ENCODE peak calls at places on chromosomes 1 and 21, in seven cellular contexts. U is fibroblast of pulmonary artery, F is lung, Q is GM12865, M is breast epithelium, L is lower leg skin, W is right atrium auricular region. I is an unnamed sample.
A peak's percentile ranks its signal among the peaks of the same experiment; 100 is the strongest.

GRCh38 chr1:113975211-113975895 is 3.9 kb upstream of the OLFML3 start:
- DNase-seq in U (peak; percentile 44), F (no peak), Q (no peak), M (no peak), L (no peak), W (no peak), I (peak; percentile 44)

GRCh38 chr21:45308211-45309068 is 20.7 kb upstream of the POFUT2 start:
- DNase-seq in U (peak; percentile 74), F (no peak), Q (no peak), M (no peak), L (no peak), W (no peak), I (no peak)

GRCh38 chr1:172670791-172671190 is 11.9 kb downstream of the FASLG start:
- DNase-seq in U (no peak), F (no peak), Q (peak; percentile 49), M (no peak), L (no peak), W (no peak), I (no peak)

GRCh38 chr1:44327679-44328491 is 27.2 kb downstream of the ERI3 start:
- DNase-seq in U (peak; percentile 100), F (peak; percentile 90), Q (no peak), M (peak; percentile 91), L (peak; percentile 96), W (peak; percentile 95), I (peak; percentile 100)

GRCh38 chr1:27569506-27570382 is 34.2 kb downstream of the AHDC1 start:
- DNase-seq in U (no peak), F (no peak), Q (no peak), M (no peak), L (no peak), W (no peak), I (no peak)

GRCh38 chr1:78009836-78010235 is 5.1 kb downstream of the DNAJB4 start:
- DNase-seq in U (no peak), F (no peak), Q (no peak), M (no peak), L (no peak), W (no peak), I (no peak)

GRCh38 chr21:15722591-15723324 is 7.0 kb upstream of the USP25 start:
- DNase-seq in U (no peak), F (no peak), Q (no peak), M (no peak), L (no peak), W (no peak), I (no peak)

GRCh38 chr1:16615253-16616252 is 2.2 kb upstream of the NBPF1 start:
- DNase-seq in U (no peak), F (peak; percentile 36), Q (no peak), M (peak; percentile 53), L (peak; percentile 91), W (peak; percentile 63), I (no peak)

GRCh38 chr1:16175610-16176553 is 20.0 kb upstream of the EPHA2 start:
- DNase-seq in U (peak; percentile 87), F (peak; percentile 83), Q (no peak), M (peak; percentile 86), L (peak; percentile 96), W (peak; percentile 92), I (peak; percentile 90)

GRCh38 chr1:202240956-202241355 is 47.4 kb downstream of the LGR6 start:
- DNase-seq in U (no peak), F (no peak), Q (no peak), M (no peak), L (no peak), W (no peak), I (no peak)

GRCh38 chr1:42947965-42948732 is 10.5 kb downstream of the SLC2A1 start:
- DNase-seq in U (no peak), F (no peak), Q (peak; percentile 1), M (no peak), L (no peak), W (no peak), I (no peak)

GRCh38 chr1:204565617-204566582 is 49.7 kb downstream of the MDM4 start:
- DNase-seq in U (peak; percentile 81), F (no peak), Q (peak; percentile 88), M (peak; percentile 39), L (no peak), W (no peak), I (peak; percentile 57)

GRCh38 chr1:38783659-38784229 is 75.8 kb downstream of the RRAGC start:
- DNase-seq in U (no peak), F (no peak), Q (no peak), M (no peak), L (peak; percentile 70), W (peak; percentile 11), I (no peak)

GRCh38 chr1:203342192-203342940 is 8.6 kb downstream of the FMOD start:
- DNase-seq in U (peak; percentile 49), F (peak; percentile 53), Q (peak; percentile 52), M (no peak), L (no peak), W (peak; percentile 73), I (peak; percentile 65)

GRCh38 chr21:21722736-21723135 is 724.5 kb downstream of the NCAM2 start:
- DNase-seq in U (no peak), F (no peak), Q (no peak), M (no peak), L (no peak), W (no peak), I (no peak)

GRCh38 chr1:225882008-225882698 is at the start of gene TMEM63A:
- DNase-seq in U (peak; percentile 88), F (peak; percentile 94), Q (peak; percentile 92), M (peak; percentile 88), L (peak; percentile 98), W (peak; percentile 94), I (peak; percentile 93)

GRCh38 chr1:2890221-2890850 is 88.8 kb upstream of the TTC34 start:
- DNase-seq in U (no peak), F (no peak), Q (no peak), M (no peak), L (no peak), W (no peak), I (no peak)

GRCh38 chr1:24198766-24199165 is 11.7 kb upstream of the IFNLR1 start:
- DNase-seq in U (no peak), F (no peak), Q (no peak), M (no peak), L (no peak), W (no peak), I (no peak)

GRCh38 chr1:8439015-8439702 is 121.2 kb downstream of the SLC45A1 start:
- DNase-seq in U (peak; percentile 87), F (peak; percentile 75), Q (peak; percentile 59), M (peak; percentile 68), L (peak; percentile 93), W (peak; percentile 86), I (peak; percentile 89)
- TF ChIP-seq CTCF in U (peak; percentile 10), F (no peak), Q (no peak), M (no peak), L (no peak), W (no peak), I (no peak)

GRCh38 chr1:9890224-9890731 is 19.8 kb downstream of the CTNNBIP1 start:
- DNase-seq in U (peak; percentile 86), F (no peak), Q (no peak), M (no peak), L (no peak), W (peak; percentile 62), I (peak; percentile 87)

GRCh38 chr1:9889411-9889810 is 20.7 kb downstream of the CTNNBIP1 start:
- DNase-seq in U (no peak), F (no peak), Q (no peak), M (no peak), L (no peak), W (no peak), I (no peak)

GRCh38 chr1:9892563-9893528 is 17.2 kb downstream of the CTNNBIP1 start:
- DNase-seq in U (peak; percentile 59), F (peak; percentile 39), Q (no peak), M (no peak), L (no peak), W (no peak), I (peak; percentile 81)

GRCh38 chr1:9891207-9891606 is 18.9 kb downstream of the CTNNBIP1 start:
- DNase-seq in U (no peak), F (no peak), Q (no peak), M (no peak), L (no peak), W (no peak), I (no peak)

GRCh38 chr1:9894115-9894514 is 16.0 kb downstream of the CTNNBIP1 start:
- DNase-seq in U (no peak), F (no peak), Q (no peak), M (no peak), L (no peak), W (no peak), I (no peak)
- H3K4me3 ChIP-seq in U (no peak overlapping the region), F (no peak overlapping the region), Q (no peak overlapping the region), M (no peak overlapping the region), L (no peak overlapping the region), W (no peak overlapping the region), I (no peak overlapping the region)

GRCh38 chr21:42030311-42030710 is 20.2 kb upstream of the ZBTB21 start:
- DNase-seq in U (no peak), F (no peak), Q (no peak), M (no peak), L (no peak), W (no peak), I (no peak)

GRCh38 chr21:42032266-42032665 is 22.1 kb upstream of the ZBTB21 start:
- DNase-seq in U (no peak), F (no peak), Q (no peak), M (no peak), L (no peak), W (no peak), I (no peak)

GRCh38 chr21:42031816-42032215 is 21.7 kb upstream of the ZBTB21 start:
- DNase-seq in U (no peak), F (no peak), Q (peak; percentile 15), M (no peak), L (no peak), W (no peak), I (no peak)

GRCh38 chr21:42031241-42031640 is 21.1 kb upstream of the ZBTB21 start:
- DNase-seq in U (no peak), F (no peak), Q (no peak), M (peak; percentile 10), L (no peak), W (no peak), I (no peak)

GRCh38 chr21:42032968-42033367 is 22.8 kb upstream of the ZBTB21 start:
- DNase-seq in U (no peak), F (no peak), Q (no peak), M (no peak), L (no peak), W (no peak), I (no peak)
- TF ChIP-seq CTCF in U (no peak), F (no peak), Q (no peak), M (no peak), L (no peak), W (no peak), I (no peak)

GRCh38 chr21:38816400-38816973 is 10.8 kb downstream of the ETS2 start:
- DNase-seq in U (no peak), F (no peak), Q (no peak), M (no peak), L (no peak), W (no peak), I (no peak)

GRCh38 chr21:38815060-38815405 is 9.3 kb downstream of the ETS2 start:
- DNase-seq in U (no peak), F (no peak), Q (no peak), M (no peak), L (no peak), W (no peak), I (no peak)

GRCh38 chr21:38813143-38813542 is 7.4 kb downstream of the ETS2 start:
- DNase-seq in U (no peak), F (no peak), Q (no peak), M (no peak), L (no peak), W (no peak), I (no peak)

GRCh38 chr21:38813554-38813953 is 7.8 kb downstream of the ETS2 start:
- DNase-seq in U (no peak), F (no peak), Q (no peak), M (no peak), L (no peak), W (no peak), I (no peak)

GRCh38 chr21:38814126-38815059 is 8.7 kb downstream of the ETS2 start:
- DNase-seq in U (no peak), F (no peak), Q (no peak), M (no peak), L (no peak), W (no peak), I (no peak)
- H3K4me3 ChIP-seq in U (no peak overlapping the region), F (no peak overlapping the region), Q (no peak overlapping the region), M (no peak overlapping the region), L (no peak overlapping the region), W (no peak overlapping the region), I (no peak overlapping the region)

I was measured in foreskin fibroblast.